ENCODE peak calls at places on chromosomes 16 and 17, in seven cellular contexts. L, N, F, A, C, Q and E are unnamed samples.

GRCh38 chr17:44878627-44879221 is 20.5 kb downstream of the EFTUD2 start:
- DNase-seq in L (peak; percentile 47), N (peak; percentile 53), F (no peak), A (peak; percentile 14), C (peak; percentile 6), Q (peak; percentile 38), E (peak; percentile 53)

GRCh38 chr17:55420067-55420775 is 1.4 kb downstream of the MMD start:
- DNase-seq in L (no peak), N (no peak), F (no peak), A (no peak), C (no peak), Q (no peak), E (no peak)

GRCh38 chr17:28760987-28761562 is 17.3 kb downstream of the TRAF4 start:
- DNase-seq in L (no peak), N (no peak), F (peak; percentile 52), A (peak; percentile 51), C (no peak), Q (peak; percentile 66), E (peak; percentile 38)

GRCh38 chr16:52099382-52099781 is 447.6 kb downstream of the TOX3 start:
- DNase-seq in L (no peak), N (no peak), F (no peak), A (no peak), C (no peak), Q (no peak), E (no peak)

GRCh38 chr17:40241435-40241834 is 22.3 kb downstream of the WIPF2 start:
- DNase-seq in L (no peak), N (no peak), F (no peak), A (no peak), C (no peak), Q (no peak), E (no peak)

GRCh38 chr17:61490540-61490975 is 38.3 kb downstream of the TBX4 start:
- DNase-seq in L (no peak), N (no peak), F (peak; percentile 89), A (peak; percentile 73), C (no peak), Q (peak; percentile 90), E (peak; percentile 81)

GRCh38 chr17:40547079-40547784 is 18.0 kb downstream of the CCR7 start:
- DNase-seq in L (no peak), N (no peak), F (peak; percentile 97), A (no peak), C (no peak), Q (no peak), E (no peak)

GRCh38 chr16:81779540-81780320 is 639 bp downstream of the PLCG2 start:
- DNase-seq in L (no peak), N (no peak), F (no peak), A (no peak), C (no peak), Q (no peak), E (no peak)

GRCh38 chr16:8565498-8565897 is 24.8 kb downstream of the TMEM114 start:
- DNase-seq in L (no peak), N (no peak), F (no peak), A (no peak), C (no peak), Q (no peak), E (no peak)

GRCh38 chr16:72991211-72991610 is 56.7 kb downstream of the ZFHX3 start:
- DNase-seq in L (no peak), N (no peak), F (no peak), A (peak; percentile 19), C (no peak), Q (no peak), E (peak; percentile 43)

GRCh38 chr17:71821512-71821911 is 299.3 kb upstream of the SOX9 start:
- DNase-seq in L (no peak), N (no peak), F (no peak), A (peak; percentile 72), C (no peak), Q (no peak), E (no peak)

GRCh38 chr17:32940706-32941390 is 12.9 kb downstream of the TMEM98 start:
- DNase-seq in L (no peak), N (peak; percentile 58), F (no peak), A (no peak), C (no peak), Q (no peak), E (no peak)

GRCh38 chr17:27532269-27533067 is 76.2 kb downstream of the KSR1 start:
- DNase-seq in L (no peak), N (no peak), F (no peak), A (no peak), C (no peak), Q (peak; percentile 98), E (peak; percentile 97)

GRCh38 chr17:41304091-41304490 is 1.4 kb upstream of the KRTAP29-1 start:
- DNase-seq in L (no peak), N (no peak), F (no peak), A (no peak), C (no peak), Q (no peak), E (no peak)

GRCh38 chr17:63622571-63623390 is 564 bp downstream of the MAP3K3 start:
- DNase-seq in L (peak; percentile 94), N (peak; percentile 52), F (peak; percentile 64), A (peak; percentile 51), C (no peak), Q (peak; percentile 60), E (peak; percentile 57)

GRCh38 chr17:75638893-75639292 is 5.7 kb downstream of the SMIM5 start:
- DNase-seq in L (no peak), N (no peak), F (no peak), A (no peak), C (no peak), Q (no peak), E (no peak)

GRCh38 chr17:43874293-43874692 is 27.3 kb downstream of the CD300LG start:
- DNase-seq in L (no peak), N (no peak), F (no peak), A (no peak), C (no peak), Q (no peak), E (no peak)
- H3K9ac ChIP-seq in L (no peak overlapping the region), N (no peak overlapping the region), F (no peak overlapping the region), A (no peak overlapping the region), C (no peak overlapping the region), Q (no peak overlapping the region), E (no peak overlapping the region)

DNA sequence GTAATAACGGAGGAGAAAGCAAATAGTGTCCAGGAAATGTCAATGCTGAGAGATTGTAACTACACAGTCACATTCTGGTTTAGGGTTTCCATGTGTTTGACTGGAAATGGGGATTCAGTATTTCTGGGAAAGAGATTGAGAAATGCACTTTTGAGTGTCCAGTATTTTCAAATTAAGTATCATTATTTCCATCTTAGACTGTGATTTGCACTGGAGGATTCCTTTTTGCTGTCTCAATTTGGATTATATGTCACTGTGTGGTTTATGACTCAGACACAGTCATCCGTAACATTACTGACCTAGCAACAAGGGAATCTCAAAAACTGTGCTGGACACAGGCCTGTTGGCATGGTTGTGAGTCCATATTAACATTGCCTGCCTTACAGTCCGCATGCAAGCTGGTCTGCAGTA is 681.4 kb downstream of the CDH11 start:
- DNase-seq in L (no peak), N (no peak), F (peak; percentile 47), A (peak; percentile 99), C (no peak), Q (peak; percentile 99), E (peak; percentile 99)
- H2AFZ ChIP-seq in L (no peak overlapping the region), N (no peak overlapping the region), F (no peak overlapping the region), A (no peak overlapping the region), C (no peak overlapping the region), Q (no peak overlapping the region), E (no peak overlapping the region)

DNA sequence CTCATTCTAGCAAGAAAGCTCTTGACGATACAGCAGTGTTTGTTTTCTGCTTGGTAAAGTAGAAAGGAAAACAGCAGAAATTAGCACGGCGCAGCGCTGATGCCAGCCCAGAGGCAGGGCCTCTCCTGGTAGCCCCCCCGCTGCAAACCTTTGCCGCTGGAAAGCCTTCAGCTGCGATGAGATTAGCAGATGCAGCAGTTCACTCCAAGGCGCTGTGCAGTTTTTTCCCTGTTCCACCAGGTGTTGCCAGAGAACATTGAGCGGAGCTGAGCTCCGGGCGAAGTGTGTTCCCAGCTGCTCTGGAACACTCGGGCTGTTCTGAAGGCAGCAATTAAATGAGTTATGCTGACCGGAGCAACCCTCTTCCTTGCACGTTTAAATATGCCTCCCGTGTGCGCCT is 72.5 kb downstream of the RBFOX1 start:
- DNase-seq in L (peak; percentile 46), N (no peak), F (no peak), A (no peak), C (no peak), Q (no peak), E (no peak)
- H3K9ac ChIP-seq in L (no peak overlapping the region), N (no peak overlapping the region), F (no peak overlapping the region), A (no peak overlapping the region), C (no peak overlapping the region), Q (no peak overlapping the region), E (no peak overlapping the region)

DNA sequence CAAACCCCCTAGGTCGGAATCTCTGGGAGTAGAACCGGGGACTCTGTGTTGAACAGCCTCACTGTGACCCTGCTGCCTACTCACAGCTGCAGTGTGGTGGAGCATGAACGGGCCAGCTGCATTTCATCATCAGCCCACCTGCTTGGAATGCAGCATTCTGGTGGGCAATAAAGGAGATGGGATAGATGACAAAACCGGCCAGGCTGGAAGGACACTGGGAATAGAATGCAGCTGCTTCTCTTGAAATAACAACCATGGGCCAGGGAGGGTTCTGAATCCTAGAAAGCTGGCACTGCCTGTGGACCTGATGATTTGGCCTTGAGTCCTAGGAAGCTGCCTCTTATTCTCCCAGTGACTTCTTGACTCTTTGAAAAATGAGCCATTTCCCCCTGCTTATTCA is 23.5 kb downstream of the CFAP97D1 start:
- DNase-seq in L (no peak), N (no peak), F (no peak), A (peak; percentile 21), C (no peak), Q (peak; percentile 14), E (no peak)
- H2AFZ ChIP-seq in L (no peak overlapping the region), N (no peak overlapping the region), F (no peak overlapping the region), A (no peak overlapping the region), C (no peak overlapping the region), Q (no peak overlapping the region), E (no peak overlapping the region)

DNA sequence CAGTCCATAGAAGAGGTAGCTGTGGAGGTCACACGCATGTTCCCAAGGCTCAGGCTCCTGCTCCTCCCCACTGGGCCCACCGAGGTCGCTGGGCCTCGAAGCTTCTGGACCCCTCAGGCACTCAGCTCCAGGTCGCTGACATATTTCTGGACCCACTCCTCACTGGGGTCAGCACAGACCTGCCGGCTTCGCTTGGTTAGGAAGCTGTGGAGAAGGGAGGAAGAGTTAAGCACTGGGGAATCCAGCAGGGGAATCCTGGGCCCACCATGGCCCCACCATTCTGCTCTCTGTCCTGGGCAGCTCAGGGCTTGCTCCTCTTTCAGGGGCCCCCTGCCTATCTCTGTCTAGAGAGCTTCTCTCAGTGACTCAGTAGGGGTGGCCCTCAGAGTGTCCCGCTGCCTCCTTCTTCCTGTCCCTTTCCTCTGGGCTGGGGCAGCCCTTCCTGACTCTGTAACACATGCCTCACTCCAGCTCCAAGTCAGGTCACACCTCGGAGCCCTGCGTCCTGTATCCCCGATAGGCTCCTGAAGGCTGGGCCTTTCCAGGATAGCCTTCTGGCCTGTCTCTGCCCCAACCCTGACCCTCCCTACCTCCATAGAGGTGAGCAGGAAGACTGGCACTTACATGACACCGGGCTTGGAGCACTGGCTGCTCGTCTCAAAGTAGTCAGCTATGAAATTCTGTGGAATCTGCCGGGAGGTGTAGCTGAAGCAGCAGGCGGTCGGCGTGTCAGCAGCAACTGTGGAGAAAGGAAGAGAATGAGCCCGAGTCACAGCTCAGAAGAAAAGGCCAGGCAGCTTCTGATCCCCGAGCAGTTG is 1.2 kb downstream of the CCL3 start:
- DNase-seq in L (no peak), N (no peak), F (no peak), A (no peak), C (no peak), Q (no peak), E (no peak)
- H3K9ac ChIP-seq in L (no peak overlapping the region), N (peak overlapping the region; percentile 79), F (no peak overlapping the region), A (no peak overlapping the region), C (no peak overlapping the region), Q (no peak overlapping the region), E (no peak overlapping the region)

GRCh38 chr17:66776999-66777688 is 57.8 kb upstream of the CACNG5 start:
- DNase-seq in L (no peak), N (no peak), F (no peak), A (peak; percentile 14), C (no peak), Q (peak; percentile 34), E (no peak)
- H2AFZ ChIP-seq in L (no peak overlapping the region), N (no peak overlapping the region), F (no peak overlapping the region), A (no peak overlapping the region), C (no peak overlapping the region), Q (no peak overlapping the region), E (no peak overlapping the region)